ENCODE peak calls at places on chromosome 9, in ten cellular contexts. One of them, this sample, is unnamed.

GRCh38 chr9:137387891-137388560 is 34.9 kb downstream of the EXD3 start:
- DNase-seq in body of pancreas: no peak
- DNase-seq in astrocyte: no peak
- DNase-seq in thoracic aorta: no peak
- DNase-seq in heart right ventricle: no peak
- DNase-seq in ovary: no peak
- DNase-seq in heart left ventricle: no peak
- DNase-seq in lower lobe of right lung: no peak
- DNase-seq in tibial nerve: no peak
- DNase-seq in BJ: no peak
- DNase-seq in this sample: no peak

GRCh38 chr9:72155282-72155677 is 6.0 kb downstream of the GDA start:
- DNase-seq in lower lobe of right lung: no peak
- DNase-seq in BJ: no peak
- DNase-seq in heart left ventricle: no peak
- DNase-seq in thoracic aorta: no peak
- DNase-seq in tibial nerve: no peak
- DNase-seq in body of pancreas: no peak
- DNase-seq in astrocyte: no peak
- DNase-seq in heart right ventricle: no peak
- DNase-seq in ovary: no peak
- DNase-seq in this sample: no peak

GRCh38 chr9:117796681-117797080 is 92.5 kb downstream of the TLR4 start:
- DNase-seq in BJ: peak; percentile 79
- DNase-seq in ovary: no peak
- DNase-seq in body of pancreas: no peak
- DNase-seq in tibial nerve: no peak
- DNase-seq in lower lobe of right lung: no peak
- DNase-seq in heart right ventricle: no peak
- DNase-seq in thoracic aorta: no peak
- DNase-seq in heart left ventricle: no peak
- DNase-seq in astrocyte: peak; percentile 36
- DNase-seq in this sample: no peak

GRCh38 chr9:99573052-99573451 is 248.6 kb upstream of the NR4A3 start:
- DNase-seq in astrocyte: no peak
- DNase-seq in heart left ventricle: no peak
- DNase-seq in lower lobe of right lung: no peak
- DNase-seq in BJ: no peak
- DNase-seq in tibial nerve: no peak
- DNase-seq in ovary: no peak
- DNase-seq in body of pancreas: no peak
- DNase-seq in thoracic aorta: no peak
- DNase-seq in heart right ventricle: no peak
- DNase-seq in this sample: no peak

GRCh38 chr9:86096382-86096781 is 3.0 kb downstream of the GOLM1 start:
- DNase-seq in body of pancreas: no peak
- DNase-seq in lower lobe of right lung: no peak
- DNase-seq in astrocyte: peak; percentile 59
- DNase-seq in heart right ventricle: no peak
- DNase-seq in BJ: no peak
- DNase-seq in thoracic aorta: no peak
- DNase-seq in ovary: no peak
- DNase-seq in tibial nerve: no peak
- DNase-seq in heart left ventricle: no peak
- DNase-seq in this sample: no peak

GRCh38 chr9:26243722-26244121 is 565.5 kb upstream of the TUSC1 start:
- DNase-seq in body of pancreas: no peak
- DNase-seq in lower lobe of right lung: no peak
- DNase-seq in heart left ventricle: no peak
- DNase-seq in tibial nerve: no peak
- DNase-seq in ovary: no peak
- DNase-seq in BJ: no peak
- DNase-seq in heart right ventricle: no peak
- DNase-seq in thoracic aorta: no peak
- DNase-seq in astrocyte: peak; percentile 51
- DNase-seq in this sample: no peak

GRCh38 chr9:24844217-24844616 is 298.5 kb upstream of the IZUMO3 start:
- DNase-seq in heart left ventricle: no peak
- DNase-seq in body of pancreas: no peak
- DNase-seq in thoracic aorta: no peak
- DNase-seq in BJ: no peak
- DNase-seq in heart right ventricle: no peak
- DNase-seq in ovary: no peak
- DNase-seq in lower lobe of right lung: no peak
- DNase-seq in tibial nerve: no peak
- DNase-seq in astrocyte: no peak
- DNase-seq in this sample: no peak

GRCh38 chr9:88477300-88477751 is 57.7 kb upstream of the NXNL2 start:
- DNase-seq in body of pancreas: no peak
- DNase-seq in thoracic aorta: no peak
- DNase-seq in heart right ventricle: no peak
- DNase-seq in ovary: no peak
- DNase-seq in astrocyte: peak; percentile 99
- DNase-seq in tibial nerve: no peak
- DNase-seq in BJ: peak; percentile 99
- DNase-seq in heart left ventricle: no peak
- DNase-seq in lower lobe of right lung: no peak
- DNase-seq in this sample: no peak

GRCh38 chr9:69527454-69527853 is 144.7 kb downstream of the APBA1 start:
- DNase-seq in heart right ventricle: no peak
- DNase-seq in BJ: no peak
- DNase-seq in body of pancreas: no peak
- DNase-seq in lower lobe of right lung: no peak
- DNase-seq in tibial nerve: no peak
- DNase-seq in ovary: no peak
- DNase-seq in heart left ventricle: no peak
- DNase-seq in thoracic aorta: no peak
- DNase-seq in astrocyte: no peak
- DNase-seq in this sample: no peak

GRCh38 chr9:86116425-86116824 is 17.1 kb upstream of the GOLM1 start:
- DNase-seq in body of pancreas: no peak
- DNase-seq in ovary: no peak
- DNase-seq in lower lobe of right lung: no peak
- DNase-seq in heart right ventricle: no peak
- DNase-seq in BJ: no peak
- DNase-seq in astrocyte: no peak
- DNase-seq in heart left ventricle: no peak
- DNase-seq in thoracic aorta: no peak
- DNase-seq in tibial nerve: no peak
- DNase-seq in this sample: no peak

GRCh38 chr9:93024646-93024910 is 33.9 kb upstream of the SUSD3 start:
- DNase-seq in lower lobe of right lung: no peak
- DNase-seq in tibial nerve: no peak
- DNase-seq in body of pancreas: no peak
- DNase-seq in thoracic aorta: no peak
- DNase-seq in astrocyte: no peak
- DNase-seq in BJ: no peak
- DNase-seq in heart right ventricle: no peak
- DNase-seq in heart left ventricle: no peak
- DNase-seq in ovary: no peak
- DNase-seq in this sample: no peak
- H3K36me3 ChIP-seq in lower lobe of right lung: peaks cover 39% of the 10 kb centered on the region
- H3K36me3 ChIP-seq in tibial nerve: no peaks in the 10 kb centered on the region
- H3K36me3 ChIP-seq in body of pancreas: no peaks in the 10 kb centered on the region
- H3K36me3 ChIP-seq in thoracic aorta: peaks cover 5% of the 10 kb centered on the region
- H3K36me3 ChIP-seq in astrocyte: no peaks in the 10 kb centered on the region
- H3K36me3 ChIP-seq in BJ: no peaks in the 10 kb centered on the region
- H3K36me3 ChIP-seq in heart right ventricle: no peaks in the 10 kb centered on the region
- H3K36me3 ChIP-seq in heart left ventricle: peaks cover 46% of the 10 kb centered on the region
- H3K36me3 ChIP-seq in ovary: no peaks in the 10 kb centered on the region
- H3K36me3 ChIP-seq in this sample: no peaks in the 10 kb centered on the region

GRCh38 chr9:119986205-119986604 is 593.8 kb downstream of the CDK5RAP2 start:
- DNase-seq in BJ: no peak
- DNase-seq in ovary: no peak
- DNase-seq in heart left ventricle: no peak
- DNase-seq in thoracic aorta: no peak
- DNase-seq in lower lobe of right lung: no peak
- DNase-seq in astrocyte: no peak
- DNase-seq in body of pancreas: no peak
- DNase-seq in heart right ventricle: no peak
- DNase-seq in tibial nerve: no peak
- DNase-seq in this sample: no peak
- TF ChIP-seq CTCF in BJ: no peak
- TF ChIP-seq CTCF in ovary: no peak
- TF ChIP-seq CTCF in heart left ventricle: no peak
- TF ChIP-seq CTCF in thoracic aorta: no peak
- TF ChIP-seq CTCF in lower lobe of right lung: no peak
- TF ChIP-seq CTCF in astrocyte: no peak
- TF ChIP-seq CTCF in body of pancreas: no peak
- TF ChIP-seq CTCF in heart right ventricle: no peak
- TF ChIP-seq CTCF in tibial nerve: no peak
- TF ChIP-seq CTCF in this sample: no peak

GRCh38 chr9:113349044-113349433 is 302 bp upstream of the BSPRY start:
- DNase-seq in astrocyte: no peak
- DNase-seq in heart right ventricle: no peak
- DNase-seq in lower lobe of right lung: no peak
- DNase-seq in thoracic aorta: no peak
- DNase-seq in ovary: no peak
- DNase-seq in BJ: no peak
- DNase-seq in tibial nerve: no peak
- DNase-seq in heart left ventricle: no peak
- DNase-seq in body of pancreas: no peak
- DNase-seq in this sample: no peak

GRCh38 chr9:113347479-113347878 is 1.9 kb upstream of the BSPRY start:
- DNase-seq in heart right ventricle: no peak
- DNase-seq in ovary: no peak
- DNase-seq in body of pancreas: no peak
- DNase-seq in heart left ventricle: no peak
- DNase-seq in BJ: no peak
- DNase-seq in thoracic aorta: no peak
- DNase-seq in tibial nerve: no peak
- DNase-seq in astrocyte: no peak
- DNase-seq in lower lobe of right lung: no peak
- DNase-seq in this sample: no peak

GRCh38 chr9:113350937-113351336 is 1.6 kb downstream of the BSPRY start:
- DNase-seq in ovary: no peak
- DNase-seq in heart right ventricle: no peak
- DNase-seq in body of pancreas: no peak
- DNase-seq in astrocyte: no peak
- DNase-seq in thoracic aorta: no peak
- DNase-seq in heart left ventricle: no peak
- DNase-seq in lower lobe of right lung: no peak
- DNase-seq in BJ: no peak
- DNase-seq in tibial nerve: no peak
- DNase-seq in this sample: peak; percentile 26

GRCh38 chr9:113350338-113350672 is 964 bp downstream of the BSPRY start:
- DNase-seq in lower lobe of right lung: no peak
- DNase-seq in ovary: no peak
- DNase-seq in heart right ventricle: no peak
- DNase-seq in tibial nerve: no peak
- DNase-seq in heart left ventricle: no peak
- DNase-seq in BJ: no peak
- DNase-seq in thoracic aorta: no peak
- DNase-seq in body of pancreas: peak; percentile 37
- DNase-seq in astrocyte: no peak
- DNase-seq in this sample: no peak

DNA sequence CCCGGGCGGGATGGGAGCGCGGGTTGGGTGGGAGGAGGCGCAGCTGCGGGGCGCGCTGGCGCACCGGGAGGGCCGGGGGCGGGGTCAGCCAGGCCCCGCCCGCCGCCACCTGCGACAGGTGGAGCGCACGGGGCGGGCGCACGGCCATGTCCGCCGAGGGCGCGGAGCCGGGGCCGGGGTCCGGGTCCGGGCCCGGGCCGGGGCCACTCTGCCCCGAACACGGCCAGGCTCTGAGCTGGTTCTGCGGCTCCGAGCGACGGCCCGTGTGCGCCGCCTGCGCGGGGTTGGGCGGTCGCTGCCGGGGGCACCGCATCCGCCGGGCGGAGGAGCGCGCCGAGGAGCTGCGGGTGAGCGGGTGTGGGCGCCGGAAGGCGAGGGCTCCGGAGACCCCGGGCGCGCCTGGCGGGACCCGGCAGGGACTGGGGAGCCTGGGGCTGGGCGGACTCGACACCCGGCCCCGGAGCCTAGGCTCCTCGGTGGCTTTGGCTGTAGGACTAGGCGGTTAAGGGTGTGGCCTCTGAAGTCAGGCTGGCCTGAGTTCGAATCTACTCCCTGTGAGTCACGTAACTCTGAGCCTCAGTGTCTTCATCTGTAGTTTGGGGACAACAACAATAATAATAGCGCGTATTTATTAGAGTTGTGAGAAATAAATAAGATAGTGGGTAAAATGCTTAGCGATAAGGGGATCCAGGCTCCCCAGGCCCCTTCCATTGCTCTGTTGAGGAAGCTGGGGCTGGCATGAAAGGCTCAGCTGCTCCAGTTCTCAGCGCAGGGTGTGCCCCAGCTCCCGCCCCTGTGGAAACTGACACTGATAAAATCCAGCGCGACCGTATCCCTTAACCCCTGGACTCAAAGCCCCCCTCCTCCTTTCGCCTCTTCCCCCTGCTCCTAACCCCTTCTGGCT is at the start of gene BSPRY:
- DNase-seq in heart right ventricle: peak; percentile 23
- DNase-seq in body of pancreas: peak; percentile 67
- DNase-seq in heart left ventricle: no peak
- DNase-seq in astrocyte: no peak
- DNase-seq in ovary: no peak
- DNase-seq in BJ: no peak
- DNase-seq in tibial nerve: no peak
- DNase-seq in lower lobe of right lung: peak; percentile 53
- DNase-seq in thoracic aorta: no peak
- DNase-seq in this sample: peak; percentile 75
- H3K4me3 ChIP-seq in heart right ventricle: peak within 1 kb of the TSS; percentile 54
- H3K4me3 ChIP-seq in body of pancreas: peak within 1 kb of the TSS; percentile 74
- H3K4me3 ChIP-seq in heart left ventricle: peak within 1 kb of the TSS; percentile 62
- H3K4me3 ChIP-seq in astrocyte: peak within 1 kb of the TSS; percentile 33
- H3K4me3 ChIP-seq in ovary: peak within 1 kb of the TSS; percentile 31
- H3K4me3 ChIP-seq in BJ: peak within 1 kb of the TSS; percentile 19
- H3K4me3 ChIP-seq in tibial nerve: peak within 1 kb of the TSS; percentile 21
- H3K4me3 ChIP-seq in lower lobe of right lung: peak within 1 kb of the TSS; percentile 66
- H3K4me3 ChIP-seq in thoracic aorta: peak within 1 kb of the TSS; percentile 73
- H3K4me3 ChIP-seq in this sample: peak within 1 kb of the TSS; percentile 90

DNA sequence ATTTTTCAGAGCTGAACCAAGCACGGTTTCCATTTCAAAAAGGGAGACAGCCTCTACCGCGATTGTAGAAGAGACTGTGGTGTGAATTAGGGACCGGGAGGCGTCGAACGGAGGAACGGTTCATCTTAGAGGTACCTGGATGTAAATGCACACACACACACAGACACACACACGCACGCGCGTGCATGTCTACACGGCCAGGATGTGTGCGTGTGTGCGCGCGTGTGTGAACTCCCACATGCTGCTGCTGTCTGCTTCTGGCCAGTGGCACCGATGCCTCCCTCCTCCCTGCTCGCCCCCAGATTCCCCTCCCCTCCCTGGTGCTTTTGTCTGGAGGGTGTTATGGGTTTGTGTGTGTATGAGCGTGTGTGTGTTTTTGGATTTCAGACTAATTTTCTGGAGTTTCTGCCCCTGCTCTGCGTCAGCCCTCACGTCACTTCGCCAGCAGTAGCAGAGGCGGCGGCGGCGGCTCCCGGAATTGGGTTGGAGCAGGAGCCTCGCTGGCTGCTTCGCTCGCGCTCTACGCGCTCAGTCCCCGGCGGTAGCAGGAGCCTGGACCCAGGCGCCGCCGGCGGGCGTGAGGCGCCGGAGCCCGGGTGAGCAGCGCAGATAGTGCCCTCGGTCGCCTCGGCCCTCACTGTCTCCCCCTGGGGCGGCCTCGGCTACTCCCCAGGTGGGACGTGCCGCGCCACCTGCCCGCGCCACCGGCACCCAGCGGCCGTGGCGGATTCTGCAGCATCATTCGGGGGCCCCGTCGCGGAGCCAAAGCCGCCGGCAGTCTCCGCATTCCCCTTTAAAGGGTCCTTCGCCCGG is at the start of gene NTRK2:
- DNase-seq in heart right ventricle: peak; percentile 25
- DNase-seq in ovary: peak; percentile 62
- DNase-seq in thoracic aorta: no peak
- DNase-seq in BJ: peak; percentile 4
- DNase-seq in lower lobe of right lung: no peak
- DNase-seq in tibial nerve: peak; percentile 35
- DNase-seq in heart left ventricle: peak; percentile 50
- DNase-seq in body of pancreas: peak; percentile 31
- DNase-seq in astrocyte: peak; percentile 37
- DNase-seq in this sample: no peak
- H3K36me3 ChIP-seq in heart right ventricle: no peaks in the 10 kb centered on the region
- H3K36me3 ChIP-seq in ovary: no peaks in the 10 kb centered on the region
- H3K36me3 ChIP-seq in thoracic aorta: no peaks in the 10 kb centered on the region
- H3K36me3 ChIP-seq in BJ: no peaks in the 10 kb centered on the region
- H3K36me3 ChIP-seq in lower lobe of right lung: no peaks in the 10 kb centered on the region
- H3K36me3 ChIP-seq in tibial nerve: no peaks in the 10 kb centered on the region
- H3K36me3 ChIP-seq in heart left ventricle: no peaks in the 10 kb centered on the region
- H3K36me3 ChIP-seq in body of pancreas: no peaks in the 10 kb centered on the region
- H3K36me3 ChIP-seq in astrocyte: no peaks in the 10 kb centered on the region
- H3K36me3 ChIP-seq in this sample: no peaks in the 10 kb centered on the region

This sample was measured in Peyer's patch.